ENCODE peak calls at places on chromosomes 2 and 18, in ten cellular contexts. U is bronchial epithelial cell, D is cardiac fibroblast, Z is heart right ventricle, H is GM12865, Q is cardiac muscle cell, T is brain microvascular endothelial cell, Y is AG09319, V is neural progenitor cell, L is GM13977. E is an unnamed sample.

GRCh38 chr18:67776929-67777328 is 260.4 kb upstream of the DSEL start:
- DNase-seq in Y (no peak), L (no peak), H (no peak), Z (no peak), D (peak; percentile 45), T (peak; percentile 14), Q (peak; percentile 2), V (no peak), U (peak; percentile 29), E (no peak)

GRCh38 chr2:226995625-226996041 is 159.8 kb downstream of the RHBDD1 start:
- DNase-seq in H (peak; percentile 38), U (peak; percentile 55), Q (no peak), D (peak; percentile 76), Z (peak; percentile 9), L (peak; percentile 30), Y (no peak), T (peak; percentile 86), V (no peak), E (peak; percentile 70)

GRCh38 chr18:987325-988186 is 82.9 kb downstream of the ADCYAP1 start:
- DNase-seq in T (peak; percentile 58), Z (peak; percentile 20), H (no peak), U (peak; percentile 18), D (peak; percentile 95), L (no peak), Q (no peak), Y (no peak), V (no peak), E (no peak)

GRCh38 chr18:57698571-57699276 is 77.1 kb upstream of the NARS1 start:
- DNase-seq in Q (peak; percentile 51), Y (no peak), V (no peak), Z (no peak), D (peak; percentile 78), L (no peak), T (no peak), U (peak; percentile 70), H (no peak), E (no peak)

GRCh38 chr2:165905854-165906253 is 47.7 kb downstream of the TTC21B start:
- DNase-seq in D (peak; percentile 23), Z (no peak), U (peak; percentile 22), H (no peak), L (no peak), Y (no peak), T (no peak), Q (no peak), V (no peak), E (no peak)

GRCh38 chr18:765764-766549 is 46.1 kb downstream of the YES1 start:
- DNase-seq in L (no peak), V (no peak), Y (no peak), H (no peak), D (no peak), U (no peak), Z (no peak), Q (no peak), T (no peak), E (no peak)

GRCh38 chr2:43273477-43273876 is 47.1 kb upstream of the ZFP36L2 start:
- DNase-seq in V (no peak), Y (no peak), D (no peak), Q (peak; percentile 28), U (no peak), L (no peak), H (peak; percentile 13), T (peak; percentile 48), Z (no peak), E (peak; percentile 44)

GRCh38 chr2:100799701-100800100 is 20.2 kb upstream of the NPAS2 start:
- DNase-seq in U (no peak), Y (no peak), L (no peak), V (no peak), T (no peak), D (no peak), Q (no peak), H (no peak), Z (no peak), E (no peak)

GRCh38 chr2:59395119-59395518 is 1154.0 kb upstream of the FANCL start:
- DNase-seq in Z (no peak), V (peak; percentile 38), U (no peak), Y (no peak), L (no peak), H (no peak), D (no peak), T (no peak), Q (no peak), E (no peak)
- TF ChIP-seq CTCF in Z (no peak), V (peak; percentile 30), U (no peak), Y (no peak), L (no peak), H (no peak), D (no peak), T (no peak), Q (no peak), E (no peak)

GRCh38 chr18:9552189-9552588 is 62.2 kb downstream of the PPP4R1 start:
- DNase-seq in D (peak; percentile 31), L (no peak), Q (no peak), V (no peak), H (no peak), Y (no peak), U (no peak), T (no peak), Z (no peak), E (no peak)

GRCh38 chr18:9549405-9549804 is 65.0 kb downstream of the PPP4R1 start:
- DNase-seq in V (no peak), Y (no peak), L (no peak), Z (no peak), Q (no peak), U (no peak), D (no peak), H (peak; percentile 20), T (no peak), E (peak; percentile 17)

GRCh38 chr18:9557250-9557943 is 57.0 kb downstream of the PPP4R1 start:
- DNase-seq in U (peak; percentile 85), H (no peak), Y (no peak), T (no peak), L (no peak), V (no peak), D (no peak), Q (no peak), Z (no peak), E (no peak)

GRCh38 chr18:9550413-9550812 is 63.9 kb downstream of the PPP4R1 start:
- DNase-seq in T (no peak), Q (no peak), D (no peak), Z (no peak), Y (no peak), L (no peak), U (no peak), H (no peak), V (no peak), E (no peak)

GRCh38 chr18:9552616-9553015 is 61.7 kb downstream of the PPP4R1 start:
- DNase-seq in D (no peak), Y (no peak), Q (no peak), Z (no peak), L (no peak), T (no peak), V (no peak), H (no peak), U (no peak), E (no peak)
- TF ChIP-seq CTCF in D (no peak), Y (no peak), Q (no peak), Z (no peak), L (no peak), T (no peak), V (no peak), H (no peak), U (no peak), E (no peak)

DNA sequence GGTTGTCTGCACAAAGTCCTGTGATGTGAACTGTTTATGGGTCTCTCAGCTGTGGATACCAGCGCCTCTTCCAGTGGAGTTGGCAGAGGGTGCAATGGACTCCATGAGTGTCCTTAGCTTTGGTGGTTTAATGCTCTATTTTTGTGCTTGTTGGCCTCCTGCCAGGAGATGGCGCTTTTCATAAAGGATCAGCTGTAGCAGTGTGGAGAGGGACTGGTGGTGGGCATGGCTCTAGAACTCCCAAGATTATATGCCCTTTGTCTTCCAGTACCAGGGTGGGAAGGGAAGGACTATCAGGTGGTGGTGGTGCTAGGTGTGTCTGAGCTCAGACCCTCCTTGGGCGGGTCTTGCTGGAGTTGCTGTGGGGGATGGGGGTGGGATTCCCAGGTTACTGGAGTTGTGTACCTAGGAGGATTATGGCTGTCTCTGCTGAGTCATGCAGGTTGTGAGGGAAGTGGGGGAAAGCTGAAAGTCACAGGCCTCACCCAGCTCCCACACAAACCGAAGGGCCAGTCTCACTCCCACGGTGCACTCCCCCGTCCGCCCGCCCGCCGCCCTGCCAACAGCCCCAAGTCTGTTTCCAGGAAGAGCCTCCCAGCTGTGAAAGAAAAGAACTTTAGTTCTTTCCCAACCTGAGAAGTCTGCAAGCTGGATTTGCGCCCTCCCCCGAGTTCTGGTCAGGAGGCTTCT is 108.1 kb downstream of the MARCO start:
- DNase-seq in H (peak; percentile 7), Q (peak; percentile 41), Y (no peak), T (no peak), D (peak; percentile 20), V (peak; percentile 12), Z (no peak), U (no peak), L (no peak), E (peak; percentile 36)
- TF ChIP-seq CTCF in H (peak; percentile 10), Q (no peak), Y (no peak), T (no peak), D (no peak), V (peak; percentile 42), Z (no peak), U (no peak), L (peak; percentile 14), E (no peak)

GRCh38 chr2:26983746-26984145 is 13.3 kb downstream of the MAPRE3 start:
- DNase-seq in D (no peak), Y (no peak), T (no peak), Z (no peak), V (no peak), Q (no peak), H (no peak), L (no peak), U (no peak), E (no peak)

GRCh38 chr2:26980971-26981370 is 10.5 kb downstream of the MAPRE3 start:
- DNase-seq in U (no peak), V (no peak), H (no peak), L (no peak), T (no peak), D (no peak), Y (no peak), Q (no peak), Z (no peak), E (no peak)

GRCh38 chr2:26979761-26980160 is 9.3 kb downstream of the MAPRE3 start:
- DNase-seq in T (no peak), Y (no peak), Q (no peak), V (no peak), U (no peak), L (no peak), Z (no peak), D (peak; percentile 67), H (no peak), E (no peak)

GRCh38 chr2:26985807-26986206 is 15.4 kb downstream of the MAPRE3 start:
- DNase-seq in U (no peak), V (no peak), H (no peak), L (no peak), D (no peak), Q (no peak), Y (no peak), T (no peak), Z (no peak), E (no peak)

DNA sequence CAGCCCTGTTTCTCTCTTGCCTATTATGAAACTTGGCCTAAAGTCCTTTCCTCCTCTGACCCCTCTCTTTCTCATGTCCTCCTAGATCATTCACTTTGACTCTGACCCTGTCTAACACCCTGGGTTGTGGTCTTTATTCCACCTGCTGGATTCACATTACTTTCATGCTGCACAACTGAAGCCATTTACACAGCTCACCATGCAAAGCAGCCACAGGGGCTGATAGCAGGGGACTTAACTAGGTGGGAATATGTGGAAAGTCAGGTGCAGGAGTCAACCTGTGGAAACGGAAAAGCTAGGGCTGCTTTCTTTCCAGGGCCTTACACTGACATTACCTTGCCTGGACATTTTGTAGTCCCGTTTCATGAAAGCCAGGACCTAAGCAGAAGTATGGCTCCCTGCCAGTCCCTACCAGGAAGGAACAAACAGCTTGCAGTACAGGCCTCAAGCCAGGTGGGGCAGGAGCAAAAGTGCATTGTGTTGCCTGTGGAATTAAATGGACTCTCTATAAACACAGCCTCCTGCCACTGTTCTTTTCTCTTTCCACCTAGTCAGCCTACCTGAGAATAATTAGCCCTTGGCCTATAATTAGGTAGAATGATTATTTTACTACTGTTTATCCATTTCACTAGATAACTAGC is 11.8 kb downstream of the MAPRE3 start:
- DNase-seq in Y (no peak), V (peak; percentile 51), L (peak; percentile 41), U (peak; percentile 59), T (peak; percentile 22), D (peak; percentile 83), Q (peak; percentile 64), H (peak; percentile 49), Z (peak; percentile 77), E (peak; percentile 42)
- TF ChIP-seq CTCF in Y (no peak), V (peak; percentile 40), L (peak; percentile 24), U (peak; percentile 64), T (peak; percentile 54), D (peak; percentile 35), Q (peak; percentile 40), H (peak; percentile 42), Z (peak; percentile 57), E (no peak)